ENCODE peak calls at places on chromosomes 7 and 10, in six cellular contexts. S is GM20000, P is fibroblast of lung, W is kidney, I is MM.1S, Z is neural progenitor cell. B is an unnamed sample.

GRCh38 chr7:88111136-88111748 is 108.6 kb downstream of the SRI start:
- DNase-seq in S (peak), P (peak), W (no peak), I (peak), Z (peak), B (no peak)

GRCh38 chr7:131897016-131897789 is 340.8 kb upstream of the PODXL start:
- DNase-seq in S (no peak), P (peak), W (no peak), I (no peak), Z (no peak), B (no peak)

GRCh38 chr7:155644178-155644970 is at the start of gene RBM33:
- DNase-seq in S (peak), P (peak), W (peak), I (peak), Z (peak), B (no peak)

GRCh38 chr10:93438796-93439253 is 43.3 kb downstream of the MYOF start:
- DNase-seq in S (no peak), P (no peak), W (peak), I (no peak), Z (peak), B (no peak)

GRCh38 chr7:55030314-55030713 is 11.5 kb downstream of the EGFR start:
- DNase-seq in S (no peak), P (peak), W (no peak), I (no peak), Z (no peak), B (no peak)

GRCh38 chr7:36711256-36711655 is 13.0 kb downstream of the AOAH start:
- DNase-seq in S (no peak), P (no peak), W (no peak), I (no peak), Z (no peak), B (no peak)

GRCh38 chr10:114525368-114525949 is 121.2 kb upstream of the AFAP1L2 start:
- DNase-seq in S (no peak), P (no peak), W (no peak), I (no peak), Z (peak), B (no peak)

GRCh38 chr10:5234106-5234877 is 37.7 kb downstream of the AKR1C4 start:
- DNase-seq in S (no peak), P (peak), W (no peak), I (no peak), Z (no peak), B (no peak)

GRCh38 chr10:75444781-75445386 is 13.5 kb downstream of the LRMDA start:
- DNase-seq in S (no peak), P (no peak), W (no peak), I (no peak), Z (no peak), B (no peak)

GRCh38 chr7:142338633-142339501 is 81.0 kb upstream of the PRSS58 start:
- DNase-seq in S (no peak), P (no peak), W (no peak), I (no peak), Z (peak), B (no peak)

GRCh38 chr7:88092676-88092999 is 127.2 kb downstream of the SRI start:
- DNase-seq in S (no peak), P (no peak), W (no peak), I (no peak), Z (no peak), B (no peak)

GRCh38 chr10:127757033-127757432 is 20.0 kb downstream of the FOXI2 start:
- DNase-seq in S (no peak), P (no peak), W (no peak), I (no peak), Z (no peak), B (no peak)

GRCh38 chr7:140696679-140697446 is at the start of gene NDUFB2:
- DNase-seq in S (peak), P (peak), W (peak), I (peak), Z (peak), B (peak)

GRCh38 chr7:1068656-1069055 is 19.3 kb upstream of the GPER1 start:
- DNase-seq in S (no peak), P (no peak), W (no peak), I (no peak), Z (no peak), B (no peak)

GRCh38 chr7:137289101-137289500 is 54.4 kb downstream of the PTN start:
- DNase-seq in S (no peak), P (no peak), W (no peak), I (no peak), Z (no peak), B (no peak)

GRCh38 chr7:91993976-91994375 is 53.3 kb downstream of the AKAP9 start:
- DNase-seq in S (no peak), P (no peak), W (no peak), I (peak), Z (no peak), B (no peak)

GRCh38 chr7:157609516-157609915 is 272.7 kb downstream of the DNAJB6 start:
- DNase-seq in S (no peak), P (no peak), W (no peak), I (no peak), Z (no peak), B (peak)
- TF ChIP-seq CTCF in S (no peak), P (no peak), W (no peak), I (no peak), Z (no peak), B (no peak)

DNA sequence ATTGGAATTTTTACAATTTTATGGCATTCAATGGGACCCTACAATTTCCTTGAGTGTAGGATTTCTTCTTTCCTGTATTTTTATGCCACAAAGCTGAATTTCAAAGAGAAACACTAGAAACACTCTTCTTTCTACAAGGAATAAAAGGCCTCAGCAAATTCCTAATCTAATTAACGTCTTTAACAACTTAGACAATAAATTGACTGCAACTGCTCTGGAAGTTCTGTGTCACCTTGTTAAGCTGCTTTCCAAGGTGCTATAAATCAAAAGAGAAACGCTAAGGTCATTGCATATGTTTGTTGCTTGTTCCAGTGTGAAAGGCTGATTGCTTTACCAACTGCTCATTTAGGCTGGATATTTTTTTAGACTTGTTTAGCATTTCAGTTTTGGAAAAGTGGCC is 182.2 kb downstream of the POLR1F start:
- DNase-seq in S (no peak), P (no peak), W (no peak), I (no peak), Z (peak), B (no peak)
- TF ChIP-seq CTCF in S (no peak), P (no peak), W (no peak), I (no peak), Z (no peak), B (no peak)

DNA sequence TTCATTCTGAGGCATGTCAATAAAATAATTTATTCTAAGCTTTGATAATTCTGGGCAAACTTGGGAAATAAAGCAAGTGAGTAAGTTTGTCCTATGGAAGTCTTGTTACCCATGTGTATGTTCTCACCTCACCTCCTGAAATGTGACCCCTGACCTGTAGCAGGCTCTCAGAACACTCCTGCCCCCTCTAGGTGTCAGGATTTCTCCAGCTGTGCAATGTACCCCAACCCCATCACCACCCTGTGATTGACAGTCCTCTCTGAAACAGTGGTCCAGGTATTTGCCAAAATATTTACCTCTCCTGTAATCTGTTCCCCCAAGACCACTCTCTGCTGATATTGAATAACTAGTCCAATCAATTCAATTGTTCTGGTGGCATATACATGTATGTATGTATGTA is 122.6 kb upstream of the PTER start:
- DNase-seq in S (no peak), P (no peak), W (no peak), I (no peak), Z (peak), B (no peak)
- TF ChIP-seq CTCF in S (no peak), P (no peak), W (no peak), I (no peak), Z (peak), B (no peak)

GRCh38 chr7:52150952-52151351 is 834.3 kb upstream of the COBL start:
- DNase-seq in S (no peak), P (no peak), W (no peak), I (no peak), Z (no peak), B (no peak)

DNA sequence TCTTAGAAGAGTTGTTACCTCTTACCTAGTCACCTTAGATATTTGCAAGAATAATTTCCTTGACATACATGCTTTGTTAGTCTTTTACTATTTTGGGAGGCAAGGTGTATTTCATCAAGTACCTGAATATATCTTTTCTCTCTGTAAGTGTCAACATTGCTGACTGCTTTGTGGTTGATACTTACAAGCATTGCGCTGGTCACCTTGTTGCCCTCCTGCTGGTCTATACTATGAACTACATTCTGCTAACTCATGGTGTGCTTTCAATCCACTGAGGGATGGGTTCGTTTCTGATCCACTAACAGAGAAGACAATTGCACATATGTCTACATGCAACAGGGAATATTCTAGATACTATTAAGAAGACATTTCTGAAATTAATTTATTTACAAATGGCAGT is 837.8 kb upstream of the COBL start:
- DNase-seq in S (no peak), P (no peak), W (no peak), I (no peak), Z (no peak), B (no peak)
- TF ChIP-seq CTCF in S (no peak), P (no peak), W (no peak), I (peak), Z (peak), B (no peak)

GRCh38 chr7:34931739-34932138 is 105.5 kb downstream of the DPY19L1 start:
- DNase-seq in S (no peak), P (no peak), W (no peak), I (no peak), Z (no peak), B (no peak)

GRCh38 chr7:34928560-34928959 is 108.7 kb downstream of the DPY19L1 start:
- DNase-seq in S (no peak), P (no peak), W (no peak), I (peak), Z (no peak), B (no peak)

GRCh38 chr7:34928052-34928451 is 109.2 kb downstream of the DPY19L1 start:
- DNase-seq in S (no peak), P (peak), W (no peak), I (peak), Z (peak), B (no peak)
- TF ChIP-seq CTCF in S (peak), P (peak), W (peak), I (peak), Z (peak), B (peak)

GRCh38 chr10:125698599-125698998 is 15.6 kb upstream of the TEX36 start:
- DNase-seq in S (no peak), P (no peak), W (no peak), I (no peak), Z (no peak), B (no peak)
- TF ChIP-seq CTCF in S (no peak), P (no peak), W (no peak), I (no peak), Z (no peak), B (no peak)

DNA sequence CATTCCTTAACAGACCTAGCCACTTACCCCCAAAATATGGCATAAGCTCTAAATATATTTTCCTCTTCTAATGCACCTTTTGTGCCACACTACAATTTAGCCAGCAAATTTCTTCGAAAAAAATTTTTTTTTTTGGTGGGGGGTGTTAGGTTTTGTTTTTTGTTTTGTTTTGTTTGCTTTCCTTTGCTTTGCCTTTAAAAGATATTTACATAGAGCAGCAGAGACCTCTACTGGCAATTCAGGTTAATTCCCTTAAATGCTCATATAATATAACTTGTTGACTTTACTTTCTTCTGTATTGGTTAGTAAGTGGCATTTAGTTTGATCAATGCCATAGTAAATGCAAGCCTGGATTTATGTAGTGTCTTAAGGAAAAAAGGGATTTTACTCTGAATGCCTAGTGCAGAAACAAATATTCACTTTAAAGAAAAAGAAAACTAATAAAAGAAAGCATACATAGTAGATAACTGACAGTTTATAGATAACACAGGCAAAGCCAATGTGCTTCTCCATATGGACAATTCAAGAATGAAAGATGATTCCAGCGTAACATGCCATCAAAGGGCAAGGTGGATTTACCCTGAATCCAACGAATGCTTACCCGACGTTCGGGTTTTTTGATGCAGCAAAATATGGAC is 1250.6 kb downstream of the GATA3 start:
- DNase-seq in S (no peak), P (peak), W (no peak), I (peak), Z (peak), B (no peak)
- TF ChIP-seq CTCF in S (no peak), P (peak), W (peak), I (peak), Z (peak), B (peak)

GRCh38 chr10:47031953-47032465 is 120.8 kb downstream of the PTPN20 start:
- DNase-seq in S (no peak), P (no peak), W (no peak), I (no peak), Z (no peak), B (no peak)
- TF ChIP-seq CTCF in S (no peak), P (no peak), W (no peak), I (no peak), Z (no peak), B (no peak)

DNA sequence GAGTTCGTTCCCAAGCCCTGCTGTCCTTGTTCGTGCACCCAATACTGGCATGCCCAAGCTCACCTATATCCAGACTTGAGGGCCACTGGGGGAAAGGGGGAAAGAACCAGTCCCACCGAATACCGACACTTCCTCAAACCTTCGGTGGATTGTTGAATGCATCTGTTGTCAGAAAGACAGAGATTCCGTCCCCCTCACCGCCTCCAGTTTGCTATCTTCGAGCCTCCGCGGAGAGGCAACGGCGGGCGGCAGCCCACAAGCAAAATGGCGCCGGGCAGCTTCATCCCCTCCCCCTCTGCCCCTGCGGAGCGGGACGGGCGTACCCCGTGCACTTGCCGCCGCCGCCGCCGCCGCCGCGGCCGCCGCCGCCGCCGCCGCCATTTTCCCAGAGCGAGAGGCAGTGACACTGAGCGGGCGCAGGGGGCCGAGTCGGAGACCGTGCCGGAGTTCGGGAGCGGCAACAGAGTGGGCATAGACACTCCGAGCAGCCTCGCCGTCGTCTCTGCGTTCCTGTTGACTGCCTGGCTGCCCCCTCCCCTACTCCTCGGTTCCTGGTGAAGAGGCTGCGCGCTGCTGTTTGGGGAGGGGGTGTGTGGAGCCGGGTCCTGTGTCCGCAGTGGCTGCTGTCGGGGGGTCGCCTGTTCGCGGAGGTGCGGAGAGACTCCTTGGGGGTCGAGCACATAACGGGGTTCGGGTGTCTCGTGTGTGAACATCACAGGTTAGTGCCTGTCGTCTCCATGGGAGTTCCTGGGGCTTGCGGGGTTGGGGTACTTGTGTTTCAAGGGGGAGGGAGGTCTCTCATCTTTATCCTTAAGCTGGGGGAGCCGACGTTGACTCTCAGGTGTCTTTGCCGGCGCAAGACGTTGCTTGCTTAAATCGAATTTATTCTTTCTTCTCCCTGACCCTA is at the start of gene KMT2E:
- DNase-seq in S (peak), P (peak), W (peak), I (peak), Z (peak), B (peak)
- TF ChIP-seq CTCF in S (no peak), P (peak), W (no peak), I (no peak), Z (peak), B (peak)